ENCODE peak calls at places on chromosomes 12 and 14, in seven cellular contexts. C is HepG2, V is IMR-90, J is GM23338, K is OCI-LY7, P is hepatocyte, Z is H1. G is an unnamed sample. For H4K20me1, the result is how much of the 10 kb centered on the place peaks cover.

GRCh38 chr12:66662179-66662578 is 16.7 kb downstream of the GRIP1 start:
- DNase-seq in C (no peak), V (no peak), J (no peak), K (peak), P (no peak), Z (no peak), G (no peak)

GRCh38 chr12:97159397-97159796 is 252.3 kb downstream of the NEDD1 start:
- DNase-seq in C (peak), V (no peak), J (no peak), K (no peak), P (no peak), Z (no peak), G (no peak)

GRCh38 chr12:131784909-131785762 is 43.1 kb upstream of the MMP17 start:
- DNase-seq in C (no peak), V (peak), J (peak), K (no peak), P (no peak), Z (no peak), G (no peak)

GRCh38 chr12:117105902-117106301 is 6.7 kb upstream of the TESC start:
- DNase-seq in C (peak), V (no peak), J (no peak), K (peak), P (no peak), Z (no peak), G (peak)

GRCh38 chr12:46825526-46826414 is at the start of gene SLC38A4:
- DNase-seq in C (peak), V (peak), J (peak), K (no peak), P (peak), Z (peak), G (no peak)

GRCh38 chr14:97777622-97778021 is 980.4 kb downstream of the VRK1 start:
- DNase-seq in C (no peak), V (no peak), J (no peak), K (no peak), P (no peak), Z (no peak), G (peak)

GRCh38 chr12:83256581-83256980 is 569.9 kb downstream of the TMTC2 start:
- DNase-seq in C (no peak), V (no peak), J (no peak), K (no peak), P (no peak), Z (no peak), G (no peak)

GRCh38 chr12:83603106-83603505 is 916.4 kb downstream of the TMTC2 start:
- DNase-seq in C (no peak), V (no peak), J (no peak), K (no peak), P (no peak), Z (no peak), G (no peak)

GRCh38 chr12:95218852-95219171 is 1.2 kb downstream of the VEZT start:
- DNase-seq in C (no peak), V (no peak), J (peak), K (peak), P (no peak), Z (no peak), G (peak)

GRCh38 chr14:31926123-31926522 is 151.0 kb upstream of the ARHGAP5 start:
- DNase-seq in C (peak), V (peak), J (peak), K (peak), P (peak), Z (no peak), G (no peak)

GRCh38 chr12:43416981-43417380 is 135.0 kb downstream of the ADAMTS20 start:
- DNase-seq in C (no peak), V (no peak), J (no peak), K (no peak), P (no peak), Z (no peak), G (no peak)
- H2AFZ ChIP-seq in C (no peak), V (no peak), J (no peak), K (no peak), P (no peak), Z (no peak), G (no peak)

DNA sequence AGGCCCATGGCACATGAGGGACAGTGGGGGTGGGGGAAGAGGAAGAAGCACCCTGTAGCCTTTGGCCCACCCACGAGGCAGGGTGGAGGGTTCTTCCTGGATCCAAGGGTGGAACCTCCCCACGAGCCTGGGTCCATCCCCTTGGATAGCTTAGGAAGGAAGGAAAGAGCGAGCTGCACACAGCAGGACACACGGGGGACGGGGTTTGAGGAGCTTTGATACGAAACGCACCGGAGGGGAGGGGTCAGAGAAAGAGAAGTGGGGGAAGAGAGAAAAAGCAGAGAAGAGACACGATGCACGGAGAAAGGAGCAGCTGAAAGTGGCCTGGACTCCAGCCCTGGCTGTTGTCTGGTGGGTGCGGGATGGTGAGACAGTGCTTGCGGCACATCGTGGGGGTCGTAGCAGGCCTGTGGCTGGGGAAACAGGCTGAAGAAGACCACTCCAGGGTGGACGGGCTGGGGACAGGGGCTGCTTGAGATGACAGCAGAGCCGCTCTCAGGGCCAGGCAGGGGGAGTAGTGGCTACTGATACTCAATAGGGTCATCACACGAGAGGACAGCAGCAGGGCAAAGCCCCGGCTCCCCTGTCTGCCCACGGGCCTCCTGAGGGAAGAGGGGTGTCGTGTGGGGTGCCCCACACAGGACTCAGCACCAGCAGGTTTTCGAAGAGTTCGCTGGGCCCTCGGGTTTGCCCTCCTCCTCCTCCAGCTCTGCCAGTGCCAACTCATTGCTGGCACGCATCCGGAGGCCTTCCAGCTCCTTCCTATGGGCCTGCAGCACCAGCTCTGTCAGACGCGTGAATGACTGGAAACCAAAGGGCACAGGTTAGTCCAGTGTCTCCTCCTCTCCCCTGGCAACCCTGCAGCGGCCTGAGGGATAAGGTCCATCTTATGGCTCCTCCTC is 5.4 kb upstream of the GPX2 start:
- DNase-seq in C (peak), V (no peak), J (no peak), K (no peak), P (peak), Z (no peak), G (no peak)
- H3K4me2 ChIP-seq in C (peak), V (no peak), J (no peak), K (no peak), P (no peak), Z (no peak), G (no peak)

GRCh38 chr14:61750708-61751474 is 11.3 kb upstream of the SNAPC1 start:
- DNase-seq in C (no peak), V (peak), J (peak), K (peak), P (peak), Z (peak), G (peak)
- H4K20me1 ChIP-seq in C (under half), V (under half), J (under half), K (under half), P (under half), Z (under half), G (under half)

GRCh38 chr12:91778938-91779400 is 366.7 kb downstream of the BTG1 start:
- DNase-seq in C (peak), V (peak), J (no peak), K (no peak), P (peak), Z (no peak), G (no peak)

GRCh38 chr12:91774471-91774921 is 371.1 kb downstream of the BTG1 start:
- DNase-seq in C (no peak), V (peak), J (no peak), K (no peak), P (peak), Z (no peak), G (no peak)

GRCh38 chr12:91777268-91777997 is 368.2 kb downstream of the BTG1 start:
- DNase-seq in C (peak), V (peak), J (no peak), K (no peak), P (peak), Z (no peak), G (no peak)

GRCh38 chr12:91781114-91781513 is 364.5 kb downstream of the BTG1 start:
- DNase-seq in C (no peak), V (peak), J (no peak), K (no peak), P (peak), Z (no peak), G (no peak)

GRCh38 chr12:91778091-91778819 is 367.4 kb downstream of the BTG1 start:
- DNase-seq in C (no peak), V (peak), J (no peak), K (peak), P (peak), Z (no peak), G (no peak)
- H2AFZ ChIP-seq in C (no peak), V (no peak), J (no peak), K (no peak), P (no peak), Z (no peak), G (peak)

DNA sequence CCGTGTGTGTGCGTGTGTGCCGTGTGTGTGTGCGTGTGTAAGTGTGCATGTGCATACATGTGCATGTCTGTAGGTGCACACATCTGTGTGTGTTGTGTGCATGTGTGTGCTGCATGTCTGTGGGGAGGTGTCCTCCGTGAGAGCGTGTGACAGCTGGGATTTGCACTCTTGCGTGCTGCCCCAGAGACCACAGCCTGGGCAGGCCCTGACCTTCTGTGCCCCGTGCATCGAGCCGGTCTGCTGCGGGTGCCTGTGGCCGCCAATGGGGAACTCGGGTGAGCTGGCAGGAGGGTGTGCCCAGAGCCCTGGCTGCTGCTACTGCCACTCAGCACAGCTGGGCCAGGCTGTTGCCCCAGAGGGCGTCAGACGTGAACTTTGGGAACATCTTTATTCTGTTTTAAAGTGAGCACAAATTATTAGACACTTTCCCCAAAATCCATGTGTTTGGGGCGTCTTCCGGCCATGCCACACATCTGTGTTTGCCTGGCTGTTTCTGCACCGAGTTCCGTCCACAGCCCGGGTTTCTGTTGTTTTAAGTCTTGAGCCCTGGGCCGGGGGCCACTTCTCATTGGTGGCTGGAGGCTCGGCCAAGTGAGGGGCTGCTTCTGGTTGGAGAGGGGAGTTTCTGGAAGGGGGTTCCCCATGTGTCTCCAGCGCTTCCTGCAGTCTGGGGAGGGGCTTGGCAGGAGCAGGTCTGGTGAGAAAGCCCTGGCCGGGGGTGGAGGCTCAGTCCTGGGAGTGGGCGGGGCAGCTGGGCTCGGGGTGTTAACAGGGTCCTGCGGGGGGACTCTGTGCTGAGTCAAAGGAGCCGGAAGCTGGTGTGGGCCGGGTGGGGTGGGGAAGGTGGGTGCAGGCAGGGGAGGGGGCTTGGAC is 7.6 kb downstream of the CEP170B start:
- DNase-seq in C (no peak), V (peak), J (peak), K (no peak), P (peak), Z (peak), G (no peak)
- H3K4me2 ChIP-seq in C (no peak), V (no peak), J (peak), K (no peak), P (no peak), Z (peak), G (no peak)

GRCh38 chr14:99808133-99808505 is 14.9 kb downstream of the EML1 start:
- DNase-seq in C (no peak), V (no peak), J (no peak), K (no peak), P (no peak), Z (no peak), G (no peak)

GRCh38 chr14:99809376-99809775 is 16.2 kb downstream of the EML1 start:
- DNase-seq in C (no peak), V (peak), J (no peak), K (no peak), P (peak), Z (no peak), G (no peak)

GRCh38 chr14:99812096-99812750 is 19.0 kb downstream of the EML1 start:
- DNase-seq in C (no peak), V (no peak), J (no peak), K (no peak), P (no peak), Z (no peak), G (no peak)

GRCh38 chr14:99808515-99808914 is 15.3 kb downstream of the EML1 start:
- DNase-seq in C (no peak), V (no peak), J (no peak), K (no peak), P (no peak), Z (no peak), G (no peak)

DNA sequence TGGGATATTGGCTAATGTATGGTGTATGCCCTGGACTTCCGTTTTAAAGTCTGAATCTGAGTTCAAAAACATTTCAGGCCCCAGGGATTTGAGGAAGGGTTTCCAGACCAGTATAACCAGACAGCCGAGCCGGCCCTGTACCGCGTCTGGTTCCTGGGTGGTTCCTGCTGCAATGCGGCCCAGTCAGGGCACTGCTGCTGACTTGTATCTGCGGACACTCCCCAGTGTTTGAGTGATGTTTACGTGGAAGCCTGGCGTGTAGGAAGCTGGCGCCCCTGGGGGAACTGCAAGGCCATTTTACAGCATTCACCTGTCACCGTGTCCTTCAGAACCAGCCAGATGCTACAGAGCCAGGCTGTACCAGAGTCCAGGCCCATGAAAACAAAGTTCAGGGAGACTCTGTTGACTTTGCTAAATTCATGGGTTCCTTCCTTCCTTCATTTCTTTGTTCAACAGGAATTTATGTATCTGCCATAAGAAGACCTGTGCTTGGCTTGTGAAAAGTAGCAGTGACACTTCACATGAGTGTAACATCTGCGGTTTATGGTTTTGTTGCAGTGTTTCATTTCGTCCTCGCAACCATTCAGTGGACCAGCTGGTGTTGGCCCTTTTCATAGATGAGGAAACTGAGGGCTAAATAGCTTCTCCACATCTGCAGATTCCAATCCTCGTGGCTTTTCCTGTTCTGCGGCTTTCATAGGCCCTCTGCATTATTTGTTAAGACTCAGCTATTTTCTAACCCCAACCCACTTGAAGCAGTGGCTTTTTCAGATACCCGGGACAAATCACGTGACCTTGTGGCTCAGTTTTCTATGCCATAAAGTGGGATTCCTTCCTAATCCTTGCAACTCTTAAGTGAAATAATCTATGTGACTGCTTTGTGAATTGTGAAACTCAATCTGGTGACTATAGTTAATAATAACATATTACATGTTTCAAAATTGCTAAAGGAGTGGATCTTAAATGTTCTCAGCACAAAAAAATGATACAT is 16.9 kb downstream of the EML1 start:
- DNase-seq in C (peak), V (no peak), J (no peak), K (no peak), P (peak), Z (no peak), G (no peak)
- H4K20me1 ChIP-seq in C (under half), V (half or more), J (under half), K (under half), P (under half), Z (under half), G (under half)

GRCh38 chr12:100044266-100044665 is 59.5 kb upstream of the ANKS1B start:
- DNase-seq in C (no peak), V (no peak), J (no peak), K (no peak), P (no peak), Z (no peak), G (no peak)

DNA sequence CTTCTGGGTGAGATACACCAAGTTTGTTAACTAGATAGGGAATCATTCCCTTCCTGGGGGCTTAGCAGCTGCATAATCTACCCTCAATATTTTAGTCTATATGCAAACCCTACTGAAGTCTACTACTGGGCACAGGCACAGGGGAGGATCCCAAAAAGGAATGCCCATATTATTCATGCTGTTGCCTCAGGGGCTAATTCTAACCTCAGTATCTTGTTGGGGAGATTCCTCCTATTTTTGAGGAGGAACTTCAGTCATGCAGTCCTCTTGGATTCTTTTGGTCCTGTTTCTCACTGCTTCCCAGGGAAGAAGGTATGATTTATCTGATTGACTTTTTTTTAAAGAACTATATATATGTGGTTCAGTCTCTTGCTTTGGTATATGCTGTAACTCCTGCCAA is 58.9 kb upstream of the ANKS1B start:
- DNase-seq in C (no peak), V (no peak), J (no peak), K (no peak), P (no peak), Z (no peak), G (no peak)
- H2AFZ ChIP-seq in C (no peak), V (no peak), J (no peak), K (no peak), P (no peak), Z (no peak), G (no peak)

GRCh38 chr14:43532825-43533416 is 974.2 kb downstream of the FSCB start:
- DNase-seq in C (no peak), V (no peak), J (no peak), K (no peak), P (no peak), Z (no peak), G (no peak)

GRCh38 chr14:43539210-43539609 is 967.9 kb downstream of the FSCB start:
- DNase-seq in C (peak), V (peak), J (peak), K (no peak), P (peak), Z (no peak), G (no peak)

GRCh38 chr14:43540948-43541347 is 966.1 kb downstream of the FSCB start:
- DNase-seq in C (peak), V (no peak), J (peak), K (no peak), P (no peak), Z (peak), G (no peak)

GRCh38 chr14:43535231-43535838 is 971.7 kb downstream of the FSCB start:
- DNase-seq in C (no peak), V (no peak), J (no peak), K (no peak), P (no peak), Z (no peak), G (no peak)
- H3K4me2 ChIP-seq in C (peak), V (no peak), J (no peak), K (no peak), P (no peak), Z (no peak), G (no peak)

G was measured in DND-41.